ENCODE peak calls at places on chromosomes 4 and X, in ten cellular contexts. G, A, J, P, Q, K, S, B, W and H are unnamed samples.

GRCh38 chr4:145545538-145546224 is 64.0 kb downstream of the SMAD1 start:
- DNase-seq in S (no peak), K (peak; percentile 85), J (no peak), P (peak; percentile 97), W (peak; percentile 77), G (peak; percentile 96), Q (peak; percentile 10), B (peak; percentile 41), A (peak; percentile 76), H (no peak)

GRCh38 chr4:95428216-95429085 is 120.3 kb downstream of the UNC5C start:
- DNase-seq in A (peak; percentile 1), K (no peak), P (no peak), B (no peak), G (no peak), J (no peak), W (no peak), Q (no peak), S (no peak), H (peak; percentile 24)

GRCh38 chrX:119072771-119073170 is at the start of gene CT47C1:
- DNase-seq in S (no peak), Q (no peak), K (no peak), A (no peak), W (peak; percentile 2), J (no peak), G (peak; percentile 3), B (no peak), P (no peak), H (no peak)

GRCh38 chr4:91636083-91636482 is 667.7 kb upstream of the GRID2 start:
- DNase-seq in B (no peak), A (no peak), Q (no peak), S (peak; percentile 38), J (no peak), G (no peak), K (no peak), P (no peak), W (no peak), H (no peak)

GRCh38 chr4:5399790-5400421 is 308.5 kb downstream of the EVC2 start:
- DNase-seq in K (no peak), Q (no peak), G (peak; percentile 14), B (peak; percentile 8), S (peak; percentile 76), A (peak; percentile 59), J (peak; percentile 23), P (no peak), W (peak; percentile 60), H (peak; percentile 70)

GRCh38 chrX:150502979-150503897 is 65.2 kb upstream of the MTM1 start:
- DNase-seq in K (no peak), S (no peak), B (no peak), A (no peak), J (no peak), G (no peak), W (no peak), P (no peak), Q (no peak), H (no peak)

GRCh38 chr4:133921280-133922195 is 280.1 kb downstream of the PABPC4L start:
- DNase-seq in J (no peak), Q (no peak), A (peak; percentile 32), K (no peak), W (peak; percentile 23), S (no peak), P (no peak), G (peak; percentile 12), B (no peak), H (peak; percentile 21)

GRCh38 chr4:121127100-121127499 is 37.0 kb downstream of the TNIP3 start:
- DNase-seq in K (no peak), P (no peak), B (no peak), S (no peak), G (no peak), W (no peak), Q (no peak), A (no peak), J (no peak), H (no peak)

GRCh38 chr4:79759793-79760192 is 313.2 kb downstream of the ANTXR2 start:
- DNase-seq in A (peak; percentile 0), G (no peak), B (no peak), W (no peak), S (no peak), P (no peak), J (no peak), K (no peak), Q (no peak), H (no peak)

GRCh38 chrX:55135171-55135570 is 46.4 kb downstream of the PAGE2 start:
- DNase-seq in W (peak; percentile 43), A (peak; percentile 47), B (peak; percentile 2), Q (no peak), J (peak; percentile 39), G (peak; percentile 13), S (peak; percentile 20), K (no peak), P (peak; percentile 8), H (peak; percentile 18)

GRCh38 chrX:154546354-154547244 is at the start of gene G6PD:
- DNase-seq in J (peak; percentile 43), P (peak; percentile 65), S (peak; percentile 72), B (peak; percentile 6), K (no peak), G (peak; percentile 44), Q (no peak), W (peak; percentile 75), A (peak; percentile 73), H (peak; percentile 87)

GRCh38 chrX:38287669-38288068 is 39.6 kb downstream of the RPGR start:
- DNase-seq in S (no peak), Q (no peak), J (no peak), W (no peak), B (no peak), A (no peak), G (no peak), K (no peak), P (no peak), H (no peak)

GRCh38 chr4:7817877-7818675 is 121.6 kb downstream of the AFAP1 start:
- DNase-seq in W (peak; percentile 49), A (no peak), Q (no peak), P (no peak), G (peak; percentile 53), K (no peak), J (no peak), B (no peak), S (no peak), H (no peak)

GRCh38 chrX:42837747-42838146 is 59.8 kb upstream of the PPP1R2C start:
- DNase-seq in P (no peak), J (no peak), W (no peak), B (no peak), G (no peak), Q (no peak), K (no peak), A (no peak), S (no peak), H (no peak)

GRCh38 chrX:19019996-19020395 is 36.1 kb upstream of the PHKA2 start:
- DNase-seq in K (no peak), G (peak; percentile 56), Q (no peak), P (no peak), B (no peak), A (no peak), J (no peak), S (no peak), W (no peak), H (no peak)

GRCh38 chr4:97496298-97496873 is 646.9 kb downstream of the STPG2 start:
- DNase-seq in B (peak; percentile 73), K (no peak), W (no peak), A (no peak), Q (no peak), S (no peak), G (peak; percentile 34), J (no peak), P (peak; percentile 87), H (peak; percentile 1)

GRCh38 chr4:56976283-56976877 is 1.0 kb downstream of the NOA1 start:
- DNase-seq in Q (no peak), W (no peak), P (peak; percentile 9), A (peak; percentile 55), S (peak; percentile 26), G (no peak), K (no peak), B (no peak), J (peak; percentile 12), H (no peak)

GRCh38 chr4:15805583-15806517 is 27.7 kb downstream of the CD38 start:
- DNase-seq in J (peak; percentile 53), A (peak; percentile 75), B (peak; percentile 57), K (peak; percentile 35), G (peak; percentile 53), Q (no peak), P (peak; percentile 56), W (peak; percentile 84), S (peak; percentile 86), H (peak; percentile 78)

GRCh38 chr4:37424753-37425152 is 180.2 kb downstream of the NWD2 start:
- DNase-seq in A (no peak), S (no peak), K (no peak), G (no peak), J (no peak), P (no peak), W (no peak), Q (no peak), B (no peak), H (no peak)

GRCh38 chrX:116345953-116346352 is 90.5 kb upstream of the SLC6A14 start:
- DNase-seq in W (no peak), B (no peak), Q (no peak), J (no peak), P (no peak), S (no peak), A (no peak), K (no peak), G (no peak), H (no peak)
- TF ChIP-seq EZH2 in W (no peak), B (no peak), Q (no peak), J (no peak), P (no peak), S (no peak), A (no peak), K (no peak), G (no peak), H (no peak)

GRCh38 chr4:54100607-54101189 is 735 bp downstream of the GSX2 start:
- DNase-seq in Q (no peak), A (peak; percentile 64), B (no peak), S (peak; percentile 39), W (no peak), K (no peak), P (no peak), J (no peak), G (no peak), H (peak; percentile 40)
- H3K27me3 ChIP-seq in Q (peaks cover 100% of the 10 kb centered on the region), A (peaks cover 22% of the 10 kb centered on the region), B (peaks cover 30% of the 10 kb centered on the region), S (peaks cover 100% of the 10 kb centered on the region), W (peaks cover 94% of the 10 kb centered on the region), K (peaks cover 96% of the 10 kb centered on the region), P (peaks cover 23% of the 10 kb centered on the region), J (peaks cover 92% of the 10 kb centered on the region), G (peaks cover 31% of the 10 kb centered on the region), H (peaks cover 100% of the 10 kb centered on the region)

GRCh38 chr4:84502955-84503373 is 3.9 kb upstream of the NKX6-1 start:
- DNase-seq in J (no peak), Q (no peak), K (no peak), B (no peak), A (no peak), S (no peak), W (no peak), P (no peak), G (no peak), H (peak; percentile 53)
- TF ChIP-seq EZH2 in J (no peak), Q (peak; percentile 86), K (peak; percentile 66), B (no peak), A (no peak), S (no peak), W (no peak), P (peak; percentile 86), G (peak; percentile 96), H (peak; percentile 79)

GRCh38 chrX:68912113-68912980 is 83.5 kb downstream of the EFNB1 start:
- DNase-seq in P (no peak), S (peak; percentile 46), B (no peak), G (no peak), K (no peak), A (no peak), Q (no peak), W (no peak), J (no peak), H (peak; percentile 67)
- H3K27me3 ChIP-seq in P (no peaks in the 10 kb centered on the region), S (no peaks in the 10 kb centered on the region), B (no peaks in the 10 kb centered on the region), G (no peaks in the 10 kb centered on the region), K (peaks cover 3% of the 10 kb centered on the region), A (no peaks in the 10 kb centered on the region), Q (peaks cover 2% of the 10 kb centered on the region), W (no peaks in the 10 kb centered on the region), J (no peaks in the 10 kb centered on the region), H (peaks cover 24% of the 10 kb centered on the region)